ENCODE peak calls at places on chromosomes 4 and X, in nine cellular contexts. One of them, this sample, is unnamed.

GRCh38 chr4:73620115-73620792 is at the start of gene RASSF6:
- DNase-seq in vagina: no peak
- DNase-seq in uterus: no peak
- DNase-seq in fibroblast of mammary gland: no peak
- DNase-seq in adrenal gland: no peak
- DNase-seq in lung: peak; percentile 70
- DNase-seq in ovary: no peak
- DNase-seq in kidney epithelial cell: no peak
- DNase-seq in lower leg skin: no peak
- DNase-seq in this sample: peak; percentile 79

GRCh38 chr4:166459616-166460015 is 586.6 kb downstream of the TLL1 start:
- DNase-seq in vagina: no peak
- DNase-seq in adrenal gland: no peak
- DNase-seq in lower leg skin: no peak
- DNase-seq in lung: no peak
- DNase-seq in uterus: no peak
- DNase-seq in fibroblast of mammary gland: no peak
- DNase-seq in ovary: no peak
- DNase-seq in kidney epithelial cell: no peak
- DNase-seq in this sample: no peak

GRCh38 chr4:47562297-47562696 is 77.2 kb downstream of the ATP10D start:
- DNase-seq in lung: no peak
- DNase-seq in ovary: no peak
- DNase-seq in lower leg skin: no peak
- DNase-seq in vagina: no peak
- DNase-seq in uterus: no peak
- DNase-seq in fibroblast of mammary gland: no peak
- DNase-seq in kidney epithelial cell: no peak
- DNase-seq in adrenal gland: no peak
- DNase-seq in this sample: no peak

GRCh38 chrX:12370444-12371089 is 232.3 kb downstream of the FRMPD4 start:
- DNase-seq in ovary: peak; percentile 19
- DNase-seq in adrenal gland: no peak
- DNase-seq in vagina: no peak
- DNase-seq in lower leg skin: no peak
- DNase-seq in fibroblast of mammary gland: peak; percentile 70
- DNase-seq in uterus: peak; percentile 48
- DNase-seq in lung: no peak
- DNase-seq in kidney epithelial cell: no peak
- DNase-seq in this sample: no peak

GRCh38 chrX:28787206-28787605 is 200.0 kb downstream of the IL1RAPL1 start:
- DNase-seq in lower leg skin: no peak
- DNase-seq in vagina: no peak
- DNase-seq in fibroblast of mammary gland: peak; percentile 33
- DNase-seq in lung: no peak
- DNase-seq in adrenal gland: no peak
- DNase-seq in uterus: no peak
- DNase-seq in kidney epithelial cell: peak; percentile 52
- DNase-seq in ovary: no peak
- DNase-seq in this sample: no peak

GRCh38 chr4:142095886-142096605 is 459.7 kb downstream of the IL15 start:
- DNase-seq in lower leg skin: no peak
- DNase-seq in adrenal gland: peak; percentile 86
- DNase-seq in uterus: peak; percentile 16
- DNase-seq in kidney epithelial cell: peak; percentile 87
- DNase-seq in vagina: no peak
- DNase-seq in ovary: peak; percentile 24
- DNase-seq in fibroblast of mammary gland: peak; percentile 97
- DNase-seq in lung: no peak
- DNase-seq in this sample: no peak

GRCh38 chr4:157992038-157992706 is 180.7 kb downstream of the GASK1B start:
- DNase-seq in lung: peak; percentile 53
- DNase-seq in lower leg skin: no peak
- DNase-seq in fibroblast of mammary gland: peak; percentile 88
- DNase-seq in kidney epithelial cell: no peak
- DNase-seq in vagina: no peak
- DNase-seq in uterus: no peak
- DNase-seq in adrenal gland: peak; percentile 69
- DNase-seq in ovary: peak; percentile 65
- DNase-seq in this sample: peak; percentile 11

GRCh38 chr4:17688011-17688441 is 73.6 kb downstream of the MED28 start:
- DNase-seq in ovary: no peak
- DNase-seq in vagina: no peak
- DNase-seq in lung: peak; percentile 21
- DNase-seq in kidney epithelial cell: no peak
- DNase-seq in fibroblast of mammary gland: no peak
- DNase-seq in uterus: no peak
- DNase-seq in lower leg skin: no peak
- DNase-seq in adrenal gland: no peak
- DNase-seq in this sample: no peak

GRCh38 chr4:7160439-7160838 is 31.9 kb upstream of the SORCS2 start:
- DNase-seq in lung: no peak
- DNase-seq in adrenal gland: no peak
- DNase-seq in lower leg skin: peak; percentile 75
- DNase-seq in kidney epithelial cell: no peak
- DNase-seq in uterus: peak; percentile 14
- DNase-seq in fibroblast of mammary gland: no peak
- DNase-seq in vagina: peak; percentile 90
- DNase-seq in ovary: no peak
- DNase-seq in this sample: no peak

DNA sequence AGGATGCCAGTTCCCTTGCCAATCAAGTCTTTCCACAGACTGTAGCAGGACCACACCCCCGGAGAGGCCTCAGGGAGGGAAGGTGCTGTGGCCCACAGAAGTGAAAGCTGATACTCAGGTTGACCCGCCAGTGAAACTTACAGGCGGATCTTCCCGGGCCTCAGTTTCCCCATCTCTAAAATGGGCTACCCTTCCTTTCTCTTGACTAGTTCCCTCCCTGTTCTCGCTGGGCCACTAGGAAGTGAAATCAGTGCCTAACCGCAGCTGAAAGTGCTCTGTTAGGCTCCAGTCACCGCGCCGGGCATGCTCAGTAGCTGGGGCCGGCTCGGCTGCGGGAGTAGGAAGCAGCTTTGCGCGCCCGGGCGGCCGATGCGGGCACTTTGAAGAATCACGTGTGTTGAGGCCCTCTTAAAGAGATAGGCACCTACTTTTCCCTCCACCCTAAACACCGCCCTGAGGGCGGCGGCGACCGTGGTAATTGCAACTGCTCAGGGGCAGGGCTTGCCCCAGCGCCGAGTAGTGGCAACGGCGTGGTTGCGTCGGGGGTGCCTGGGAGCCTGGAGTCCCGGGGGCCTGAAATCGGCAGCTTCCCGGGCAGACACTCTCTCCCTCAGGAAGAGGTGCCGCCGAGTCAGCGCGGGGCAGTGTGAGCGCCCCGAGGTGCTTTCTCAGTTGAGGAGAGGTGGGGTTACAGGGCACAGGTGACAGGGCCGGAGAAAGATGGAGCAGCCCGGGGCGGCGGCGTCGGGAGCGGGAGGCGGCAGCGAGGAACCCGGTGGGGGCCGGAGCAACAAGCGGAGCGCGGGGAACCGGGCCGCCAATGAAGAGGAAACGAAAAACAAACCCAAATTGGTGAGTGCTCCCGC is at the start of gene DIAPH2:
- DNase-seq in fibroblast of mammary gland: peak; percentile 78
- DNase-seq in lung: peak; percentile 77
- DNase-seq in ovary: peak; percentile 74
- DNase-seq in adrenal gland: peak; percentile 81
- DNase-seq in kidney epithelial cell: peak; percentile 43
- DNase-seq in lower leg skin: peak; percentile 94
- DNase-seq in uterus: peak; percentile 63
- DNase-seq in vagina: no peak
- DNase-seq in this sample: peak; percentile 75
- TF ChIP-seq CTCF in fibroblast of mammary gland: no peak
- TF ChIP-seq CTCF in lung: no peak
- TF ChIP-seq CTCF in ovary: no peak
- TF ChIP-seq CTCF in adrenal gland: peak; percentile 32
- TF ChIP-seq CTCF in kidney epithelial cell: peak; percentile 7
- TF ChIP-seq CTCF in lower leg skin: no peak
- TF ChIP-seq CTCF in uterus: no peak
- TF ChIP-seq CTCF in vagina: no peak
- TF ChIP-seq CTCF in this sample: peak; percentile 39

GRCh38 chr4:98287328-98287727 is 26.1 kb downstream of the RAP1GDS1 start:
- DNase-seq in ovary: no peak
- DNase-seq in kidney epithelial cell: no peak
- DNase-seq in lung: no peak
- DNase-seq in vagina: no peak
- DNase-seq in lower leg skin: no peak
- DNase-seq in fibroblast of mammary gland: no peak
- DNase-seq in adrenal gland: no peak
- DNase-seq in uterus: no peak
- DNase-seq in this sample: no peak

GRCh38 chr4:98293089-98293887 is 32.1 kb downstream of the RAP1GDS1 start:
- DNase-seq in uterus: no peak
- DNase-seq in fibroblast of mammary gland: no peak
- DNase-seq in lung: no peak
- DNase-seq in kidney epithelial cell: no peak
- DNase-seq in adrenal gland: no peak
- DNase-seq in vagina: no peak
- DNase-seq in ovary: no peak
- DNase-seq in lower leg skin: no peak
- DNase-seq in this sample: no peak

GRCh38 chr4:98285676-98286075 is 24.5 kb downstream of the RAP1GDS1 start:
- DNase-seq in uterus: no peak
- DNase-seq in fibroblast of mammary gland: no peak
- DNase-seq in lower leg skin: no peak
- DNase-seq in adrenal gland: no peak
- DNase-seq in lung: no peak
- DNase-seq in ovary: no peak
- DNase-seq in kidney epithelial cell: no peak
- DNase-seq in vagina: no peak
- DNase-seq in this sample: no peak

GRCh38 chr4:98289375-98289774 is 28.2 kb downstream of the RAP1GDS1 start:
- DNase-seq in lung: no peak
- DNase-seq in fibroblast of mammary gland: peak; percentile 12
- DNase-seq in ovary: no peak
- DNase-seq in uterus: no peak
- DNase-seq in vagina: no peak
- DNase-seq in adrenal gland: no peak
- DNase-seq in kidney epithelial cell: no peak
- DNase-seq in lower leg skin: no peak
- DNase-seq in this sample: no peak

GRCh38 chr4:98290511-98290910 is 29.3 kb downstream of the RAP1GDS1 start:
- DNase-seq in adrenal gland: no peak
- DNase-seq in lung: no peak
- DNase-seq in kidney epithelial cell: no peak
- DNase-seq in vagina: no peak
- DNase-seq in ovary: no peak
- DNase-seq in fibroblast of mammary gland: peak; percentile 8
- DNase-seq in uterus: no peak
- DNase-seq in lower leg skin: no peak
- DNase-seq in this sample: no peak
- TF ChIP-seq CTCF in adrenal gland: no peak
- TF ChIP-seq CTCF in lung: no peak
- TF ChIP-seq CTCF in kidney epithelial cell: no peak
- TF ChIP-seq CTCF in vagina: no peak
- TF ChIP-seq CTCF in ovary: no peak
- TF ChIP-seq CTCF in fibroblast of mammary gland: no peak
- TF ChIP-seq CTCF in uterus: no peak
- TF ChIP-seq CTCF in lower leg skin: no peak
- TF ChIP-seq CTCF in this sample: no peak

DNA sequence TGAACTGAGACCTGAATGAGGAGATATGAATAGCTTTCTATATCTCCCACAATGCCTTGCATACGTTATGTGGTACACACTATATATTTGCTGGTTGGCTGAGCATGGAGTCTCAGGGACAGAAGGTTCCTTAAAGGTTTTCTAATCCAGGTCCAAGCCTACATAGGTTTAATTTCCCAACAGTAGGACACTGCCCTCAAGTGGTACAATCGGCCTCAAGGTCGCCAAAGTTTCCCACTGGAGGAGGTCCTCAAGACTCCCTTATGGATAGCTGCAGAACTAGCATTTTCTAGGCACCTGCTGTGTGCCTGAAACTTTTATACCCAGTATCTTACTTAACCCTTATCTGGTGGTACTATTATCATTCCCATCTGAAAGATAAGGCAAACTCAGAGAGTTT is 21.0 kb upstream of the EFNB1 start:
- DNase-seq in lower leg skin: no peak
- DNase-seq in fibroblast of mammary gland: peak; percentile 25
- DNase-seq in kidney epithelial cell: no peak
- DNase-seq in vagina: peak; percentile 49
- DNase-seq in uterus: no peak
- DNase-seq in lung: no peak
- DNase-seq in ovary: no peak
- DNase-seq in adrenal gland: no peak
- DNase-seq in this sample: no peak
- TF ChIP-seq CTCF in lower leg skin: no peak
- TF ChIP-seq CTCF in fibroblast of mammary gland: peak; percentile 32
- TF ChIP-seq CTCF in kidney epithelial cell: peak; percentile 30
- TF ChIP-seq CTCF in vagina: peak; percentile 9
- TF ChIP-seq CTCF in uterus: peak; percentile 27
- TF ChIP-seq CTCF in lung: peak; percentile 7
- TF ChIP-seq CTCF in ovary: no peak
- TF ChIP-seq CTCF in adrenal gland: peak; percentile 28
- TF ChIP-seq CTCF in this sample: peak; percentile 24

GRCh38 chrX:139194571-139195280 is 335.8 kb upstream of the F9 start:
- DNase-seq in vagina: no peak
- DNase-seq in uterus: no peak
- DNase-seq in lower leg skin: no peak
- DNase-seq in lung: peak; percentile 38
- DNase-seq in fibroblast of mammary gland: no peak
- DNase-seq in ovary: no peak
- DNase-seq in kidney epithelial cell: no peak
- DNase-seq in adrenal gland: no peak
- DNase-seq in this sample: no peak

GRCh38 chrX:139198936-139199335 is 331.6 kb upstream of the F9 start:
- DNase-seq in kidney epithelial cell: no peak
- DNase-seq in fibroblast of mammary gland: no peak
- DNase-seq in ovary: no peak
- DNase-seq in vagina: no peak
- DNase-seq in adrenal gland: no peak
- DNase-seq in lower leg skin: no peak
- DNase-seq in uterus: no peak
- DNase-seq in lung: no peak
- DNase-seq in this sample: no peak

GRCh38 chrX:139199945-139200344 is 330.6 kb upstream of the F9 start:
- DNase-seq in lung: no peak
- DNase-seq in vagina: no peak
- DNase-seq in adrenal gland: no peak
- DNase-seq in lower leg skin: no peak
- DNase-seq in uterus: no peak
- DNase-seq in ovary: no peak
- DNase-seq in kidney epithelial cell: no peak
- DNase-seq in fibroblast of mammary gland: no peak
- DNase-seq in this sample: no peak

GRCh38 chrX:139200346-139200745 is 330.2 kb upstream of the F9 start:
- DNase-seq in kidney epithelial cell: no peak
- DNase-seq in fibroblast of mammary gland: no peak
- DNase-seq in adrenal gland: no peak
- DNase-seq in lower leg skin: no peak
- DNase-seq in uterus: no peak
- DNase-seq in ovary: no peak
- DNase-seq in lung: no peak
- DNase-seq in vagina: no peak
- DNase-seq in this sample: no peak

DNA sequence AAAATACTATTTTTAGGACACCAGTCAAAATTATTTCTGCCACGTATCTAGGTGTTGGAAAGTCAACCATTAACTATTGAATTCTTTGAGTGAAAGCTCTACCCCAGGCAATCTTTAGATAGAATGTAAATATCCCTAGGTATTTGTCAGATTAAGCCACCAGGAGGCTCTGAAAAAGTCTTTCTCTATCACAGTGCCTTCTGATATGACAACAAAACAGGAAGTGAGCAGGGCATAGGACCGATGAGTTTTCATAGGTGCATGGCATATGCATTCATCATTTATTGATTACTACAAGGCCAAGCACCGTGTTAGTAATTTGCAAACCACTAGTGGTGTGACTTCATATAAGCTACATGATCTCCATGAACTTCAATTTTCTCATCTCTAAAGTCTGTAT is 333.6 kb upstream of the F9 start:
- DNase-seq in vagina: no peak
- DNase-seq in kidney epithelial cell: no peak
- DNase-seq in ovary: no peak
- DNase-seq in uterus: no peak
- DNase-seq in lower leg skin: no peak
- DNase-seq in fibroblast of mammary gland: no peak
- DNase-seq in adrenal gland: no peak
- DNase-seq in lung: no peak
- DNase-seq in this sample: no peak
- TF ChIP-seq CTCF in vagina: no peak
- TF ChIP-seq CTCF in kidney epithelial cell: no peak
- TF ChIP-seq CTCF in ovary: no peak
- TF ChIP-seq CTCF in uterus: no peak
- TF ChIP-seq CTCF in lower leg skin: no peak
- TF ChIP-seq CTCF in fibroblast of mammary gland: no peak
- TF ChIP-seq CTCF in adrenal gland: no peak
- TF ChIP-seq CTCF in lung: no peak
- TF ChIP-seq CTCF in this sample: no peak

This sample was measured in progenitor cell of endocrine pancreas.